ENCODE peak calls at places on chromosomes 4 and X, in eight cellular contexts. H is foreskin fibroblast, E is RWPE1, I is dorsolateral prefrontal cortex, Z is endodermal cell, K is neural crest cell, X is IMR-90, G is neural progenitor cell. V is an unnamed sample.

GRCh38 chr4:128528793-128529553 is 241.4 kb upstream of the PGRMC2 start:
- DNase-seq in H (peak), I (no peak), K (no peak), Z (peak), G (peak), E (peak), X (peak), V (no peak)

GRCh38 chr4:26871611-26872010 is 11.0 kb downstream of the STIM2 start:
- DNase-seq in E (no peak), G (peak), X (peak), K (no peak), I (no peak), Z (no peak), H (peak), V (no peak)

GRCh38 chr4:154928640-154929257 is 147.7 kb downstream of the RBM46 start:
- DNase-seq in X (peak), Z (peak), E (no peak), H (peak), I (no peak), K (no peak), G (peak), V (no peak)

GRCh38 chr4:11182586-11183357 is 245.9 kb downstream of the HS3ST1 start:
- DNase-seq in I (no peak), H (no peak), G (no peak), Z (no peak), K (no peak), E (peak), X (peak), V (no peak)

GRCh38 chrX:109732780-109733657 is at the start of gene ACSL4:
- DNase-seq in X (peak), K (peak), H (peak), I (peak), Z (peak), E (peak), G (peak), V (peak)

GRCh38 chr4:122224348-122224747 is 72.2 kb downstream of the BLTP1 start:
- DNase-seq in E (peak), G (peak), H (no peak), K (peak), X (peak), I (no peak), Z (peak), V (no peak)

GRCh38 chrX:71515039-71515398 is 17.9 kb upstream of the OGT start:
- DNase-seq in K (no peak), G (no peak), I (no peak), E (no peak), X (no peak), Z (no peak), H (no peak), V (no peak)

GRCh38 chrX:124895947-124896346 is 423.7 kb upstream of the TEX13C start:
- DNase-seq in Z (no peak), E (no peak), G (no peak), I (no peak), H (no peak), K (no peak), X (no peak), V (no peak)

GRCh38 chrX:21975827-21976226 is 35.3 kb downstream of the SMS start:
- DNase-seq in X (peak), K (no peak), I (no peak), G (no peak), E (no peak), Z (no peak), H (peak), V (no peak)

GRCh38 chr4:168505996-168506395 is 9.1 kb downstream of the PALLD start:
- DNase-seq in K (no peak), E (no peak), G (no peak), H (no peak), I (no peak), X (no peak), Z (no peak), V (no peak)

GRCh38 chrX:40877869-40878268 is 142.5 kb upstream of the MED14 start:
- DNase-seq in E (no peak), X (peak), I (no peak), G (no peak), Z (no peak), K (no peak), H (no peak), V (no peak)

GRCh38 chr4:94757192-94758140 is at the start of gene BMPR1B:
- DNase-seq in Z (peak), E (peak), H (peak), G (peak), X (peak), I (no peak), K (peak), V (peak)

GRCh38 chr4:81469774-81470455 is 1.8 kb downstream of the RASGEF1B start:
- DNase-seq in X (no peak), K (no peak), Z (no peak), G (no peak), H (no peak), I (no peak), E (no peak), V (no peak)

GRCh38 chr4:79044260-79044659 is 105.0 kb upstream of the PAQR3 start:
- DNase-seq in E (no peak), K (no peak), I (no peak), X (no peak), Z (no peak), G (no peak), H (no peak), V (no peak)

GRCh38 chr4:99504804-99505502 is 5.9 kb upstream of the C4orf17 start:
- DNase-seq in E (no peak), H (no peak), G (no peak), I (no peak), Z (no peak), X (no peak), K (no peak), V (no peak)

GRCh38 chrX:102684772-102685520 is 27.3 kb upstream of the GPRASP2 start:
- DNase-seq in K (no peak), X (no peak), I (no peak), G (no peak), H (no peak), Z (no peak), E (no peak), V (no peak)

GRCh38 chr4:141346144-141346543 is 125.4 kb downstream of the ZNF330 start:
- DNase-seq in E (peak), G (peak), X (peak), I (peak), Z (no peak), H (peak), K (no peak), V (peak)

GRCh38 chr4:10667651-10668341 is 16.8 kb downstream of the CLNK start:
- DNase-seq in E (no peak), I (no peak), X (no peak), K (no peak), G (peak), H (no peak), Z (no peak), V (no peak)

GRCh38 chrX:13092455-13092941 is 48.1 kb upstream of the FAM9C start:
- DNase-seq in X (no peak), E (no peak), G (no peak), I (no peak), H (no peak), Z (no peak), K (no peak), V (peak)

GRCh38 chr4:43224591-43224990 is 332.1 kb downstream of the GRXCR1 start:
- DNase-seq in Z (no peak), H (no peak), K (no peak), E (no peak), I (no peak), X (peak), G (no peak), V (no peak)

GRCh38 chr4:22014222-22014741 is 65.7 kb upstream of the KCNIP4 start:
- DNase-seq in K (no peak), Z (no peak), I (no peak), G (no peak), H (no peak), X (no peak), E (no peak), V (no peak)

GRCh38 chrX:25202827-25203226 is 187.1 kb upstream of the ARX start:
- DNase-seq in I (no peak), E (no peak), Z (no peak), G (no peak), K (no peak), H (no peak), X (no peak), V (no peak)

GRCh38 chrX:85111347-85111746 is 107.7 kb downstream of the APOOL start:
- DNase-seq in X (peak), I (no peak), G (no peak), H (no peak), E (no peak), Z (no peak), K (no peak), V (peak)

GRCh38 chrX:18676470-18676869 is 4.6 kb upstream of the RS1 start:
- DNase-seq in I (no peak), E (peak), K (peak), X (peak), G (peak), Z (peak), H (no peak), V (no peak)

GRCh38 chr4:168197926-168198325 is 105.6 kb downstream of the ANXA10 start:
- DNase-seq in X (peak), Z (no peak), G (no peak), I (no peak), H (no peak), K (no peak), E (no peak), V (no peak)

GRCh38 chr4:120266602-120267001 is 200.0 kb upstream of the MAD2L1 start:
- DNase-seq in X (no peak), H (no peak), I (no peak), K (no peak), Z (no peak), E (peak), G (peak), V (no peak)

GRCh38 chr4:105644270-105644669 is 64.2 kb downstream of the INTS12 start:
- DNase-seq in K (no peak), Z (no peak), H (no peak), G (peak), X (no peak), E (no peak), I (no peak), V (no peak)

GRCh38 chr4:169795585-169795984 is 37.8 kb upstream of the HPF1 start:
- DNase-seq in X (no peak), K (no peak), E (peak), Z (no peak), G (no peak), H (no peak), I (no peak), V (no peak)

GRCh38 chr4:78585633-78586032 is 34.1 kb downstream of the ANXA3 start:
- DNase-seq in K (no peak), Z (no peak), E (no peak), X (peak), G (no peak), I (no peak), H (peak), V (no peak)

GRCh38 chr4:169263791-169264392 is 6.9 kb downstream of the SH3RF1 start:
- DNase-seq in K (no peak), E (no peak), Z (no peak), X (no peak), G (no peak), H (no peak), I (no peak), V (no peak)

GRCh38 chr4:187961171-187961570 is 34.4 kb upstream of the ZFP42 start:
- DNase-seq in H (no peak), I (no peak), Z (no peak), X (no peak), G (no peak), E (no peak), K (no peak), V (no peak)

GRCh38 chr4:128916832-128917231 is 107.3 kb downstream of the JADE1 start:
- DNase-seq in H (no peak), X (no peak), I (peak), Z (no peak), G (no peak), E (no peak), K (no peak), V (peak)

GRCh38 chrX:118498351-118498750 is 2.7 kb downstream of the DOCK11 start:
- DNase-seq in G (no peak), H (no peak), K (no peak), E (no peak), I (no peak), Z (no peak), X (no peak), V (no peak)

GRCh38 chrX:118497180-118497814 is 1.7 kb downstream of the DOCK11 start:
- DNase-seq in X (no peak), K (no peak), G (no peak), E (no peak), Z (no peak), H (no peak), I (no peak), V (no peak)

GRCh38 chrX:118498755-118499154 is 3.1 kb downstream of the DOCK11 start:
- DNase-seq in X (no peak), E (no peak), K (no peak), I (no peak), Z (no peak), G (no peak), H (no peak), V (no peak)

GRCh38 chrX:118496763-118497079 is 1.1 kb downstream of the DOCK11 start:
- DNase-seq in I (no peak), H (no peak), Z (peak), G (peak), X (no peak), K (no peak), E (no peak), V (no peak)

GRCh38 chrX:118499295-118499694 is 3.7 kb downstream of the DOCK11 start:
- DNase-seq in E (no peak), I (no peak), G (peak), X (no peak), Z (peak), H (no peak), K (no peak), V (no peak)
- TF ChIP-seq CTCF in E (no peak), I (no peak), G (no peak), X (no peak), Z (no peak), H (no peak), K (no peak), V (no peak)

DNA sequence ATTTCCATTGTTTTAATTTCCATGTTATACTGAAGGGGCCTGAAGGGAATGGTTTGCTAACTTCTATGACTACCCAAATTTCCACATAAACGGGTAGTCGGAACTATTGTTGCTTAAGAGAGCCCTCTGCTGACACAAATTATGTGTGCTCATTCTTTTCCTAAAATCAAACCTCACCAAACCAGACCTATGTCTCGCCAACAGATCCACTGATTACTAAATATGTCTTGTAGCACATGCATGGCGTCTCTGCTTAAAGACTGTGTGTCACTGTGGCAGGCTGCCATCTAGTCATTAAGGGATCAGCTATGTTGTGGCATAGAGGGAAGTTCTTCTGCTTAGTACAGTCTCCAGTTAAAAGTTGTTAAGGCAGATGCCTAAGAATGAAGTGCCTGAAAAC is 25.1 kb downstream of the PIR start:
- DNase-seq in H (peak), X (peak), I (no peak), K (no peak), G (peak), Z (peak), E (peak), V (peak)
- TF ChIP-seq CTCF in H (peak), X (peak), I (peak), K (peak), G (peak), Z (peak), E (peak), V (peak)

GRCh38 chr4:67082746-67083145 is 462.6 kb downstream of the CENPC start:
- DNase-seq in K (no peak), H (no peak), E (no peak), I (no peak), G (no peak), Z (no peak), X (no peak), V (no peak)

GRCh38 chr4:67091668-67092067 is 453.6 kb downstream of the CENPC start:
- DNase-seq in K (no peak), E (no peak), H (no peak), Z (no peak), G (no peak), I (no peak), X (no peak), V (no peak)

GRCh38 chr4:67084801-67085200 is 460.5 kb downstream of the CENPC start:
- DNase-seq in Z (no peak), X (no peak), K (no peak), G (peak), H (no peak), I (no peak), E (no peak), V (no peak)

GRCh38 chr4:67083496-67083895 is 461.8 kb downstream of the CENPC start:
- DNase-seq in E (no peak), Z (no peak), I (no peak), X (no peak), K (no peak), H (no peak), G (peak), V (no peak)

DNA sequence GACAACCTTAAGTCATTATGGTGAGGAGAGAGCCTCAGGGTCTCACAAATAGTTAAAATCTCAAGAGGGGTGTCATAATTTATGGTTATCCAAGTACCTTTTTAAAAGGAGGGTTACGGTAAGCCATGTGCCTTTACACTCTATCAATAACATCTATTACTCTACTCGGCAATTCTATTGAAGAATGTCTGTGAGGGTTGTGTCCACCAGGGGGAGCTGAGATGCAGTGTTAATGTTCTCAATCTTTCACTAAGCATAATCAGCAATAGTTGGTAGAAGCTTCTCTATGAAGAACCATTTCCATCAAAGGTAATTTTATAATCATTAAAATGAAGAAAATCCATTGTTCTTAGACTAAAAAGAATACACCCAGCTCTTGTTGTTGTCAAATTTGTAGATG is 457.4 kb downstream of the CENPC start:
- DNase-seq in E (peak), G (peak), H (no peak), Z (peak), K (peak), I (no peak), X (no peak), V (peak)
- TF ChIP-seq CTCF in E (peak), G (peak), H (no peak), Z (peak), K (peak), I (peak), X (no peak), V (peak)

GRCh38 chr4:40300371-40301162 is 34.6 kb upstream of the CHRNA9 start:
- DNase-seq in X (no peak), H (no peak), G (no peak), K (no peak), E (no peak), Z (no peak), I (no peak), V (no peak)

GRCh38 chr4:40299126-40299525 is 36.0 kb upstream of the CHRNA9 start:
- DNase-seq in H (no peak), E (no peak), K (no peak), I (no peak), X (no peak), Z (no peak), G (no peak), V (no peak)

GRCh38 chr4:40303751-40304150 is 31.4 kb upstream of the CHRNA9 start:
- DNase-seq in Z (no peak), E (no peak), G (no peak), X (no peak), I (no peak), H (no peak), K (no peak), V (no peak)

GRCh38 chr4:40301592-40301991 is 33.5 kb upstream of the CHRNA9 start:
- DNase-seq in H (no peak), I (no peak), X (no peak), Z (no peak), E (no peak), K (no peak), G (no peak), V (peak)

DNA sequence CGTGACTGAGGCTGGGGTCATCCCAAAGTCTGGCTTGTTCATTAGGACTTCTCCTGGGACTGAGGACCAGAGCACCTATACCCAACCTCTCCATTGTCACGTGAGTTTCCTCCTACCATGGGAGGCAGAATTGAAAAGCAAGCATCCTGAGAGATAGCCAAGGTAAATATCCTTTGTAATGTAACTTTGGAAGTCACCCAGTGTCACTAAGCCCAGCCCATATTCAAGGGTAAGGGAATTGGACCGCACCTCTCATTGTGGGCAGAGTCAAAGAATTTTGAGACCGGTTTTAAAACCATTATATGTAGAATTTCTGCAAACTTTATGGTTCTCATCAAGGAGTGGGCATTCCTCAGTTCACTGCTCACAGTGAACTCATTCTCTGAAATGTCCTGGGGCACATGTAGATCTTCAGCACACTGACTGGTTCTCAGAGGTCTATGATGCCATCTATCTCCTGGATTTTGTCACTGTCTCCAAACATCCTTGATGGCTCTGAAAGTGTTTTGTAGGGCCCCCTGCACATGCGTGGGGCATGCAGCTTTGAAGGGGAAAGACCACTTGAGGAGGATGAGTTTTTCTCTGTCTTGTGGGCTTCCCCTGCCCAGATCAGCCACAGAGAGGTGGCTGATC is 35.3 kb upstream of the CHRNA9 start:
- DNase-seq in K (no peak), E (peak), H (no peak), I (no peak), X (no peak), Z (peak), G (no peak), V (no peak)
- TF ChIP-seq CTCF in K (no peak), E (no peak), H (no peak), I (no peak), X (no peak), Z (no peak), G (no peak), V (no peak)

DNA sequence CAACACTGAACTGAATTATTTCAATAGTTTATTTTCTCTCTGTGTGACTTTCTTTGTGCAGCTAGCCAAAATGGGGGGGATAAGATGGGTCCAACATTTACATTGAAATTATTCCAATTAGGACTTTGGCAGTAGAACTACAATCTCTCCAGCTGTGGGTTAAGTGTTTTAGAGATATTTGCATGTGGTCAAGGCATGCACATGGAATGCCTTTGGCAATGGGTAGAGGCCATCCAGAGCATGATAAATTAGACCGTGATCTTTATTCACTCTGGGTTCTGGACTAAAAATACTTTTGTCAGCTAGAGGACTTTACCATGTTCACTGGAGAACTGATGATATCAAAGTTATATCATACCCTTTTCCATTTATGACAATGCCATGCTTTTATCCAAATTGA is 107.9 kb upstream of the ELOVL6 start:
- DNase-seq in E (no peak), K (no peak), H (no peak), Z (no peak), I (no peak), X (no peak), G (no peak), V (no peak)
- TF ChIP-seq CTCF in E (no peak), K (no peak), H (no peak), Z (no peak), I (no peak), X (no peak), G (no peak), V (no peak)

DNA sequence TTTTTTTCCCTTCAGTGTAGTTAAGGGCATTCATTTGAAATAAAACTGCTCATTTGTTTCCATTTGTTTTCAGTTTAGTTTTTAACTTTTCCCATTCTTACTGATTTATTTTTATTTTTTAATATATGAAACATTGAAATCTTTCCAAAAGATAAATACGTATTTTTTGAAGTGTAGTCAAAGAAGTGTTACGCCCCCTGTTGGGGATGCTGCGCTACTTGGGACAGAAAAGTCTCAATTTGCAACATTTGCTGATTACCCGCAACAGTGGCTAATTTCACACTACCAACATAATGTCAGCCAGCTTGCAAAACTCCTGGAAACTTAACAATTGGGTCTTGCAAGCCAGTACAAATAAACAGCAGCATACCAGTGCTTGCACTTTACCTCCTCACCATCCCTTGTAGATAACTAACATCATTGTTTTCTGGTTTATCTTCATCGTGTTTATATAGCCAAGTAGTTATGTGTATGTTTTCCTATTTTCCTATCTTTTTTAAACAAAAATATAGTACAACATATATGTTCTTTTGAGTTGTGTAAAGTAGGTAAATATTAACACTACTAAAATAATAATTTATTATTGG is 158.6 kb downstream of the STPG2 start:
- DNase-seq in K (no peak), Z (peak), H (no peak), X (no peak), I (no peak), G (peak), E (no peak), V (no peak)
- TF ChIP-seq CTCF in K (peak), Z (peak), H (peak), X (no peak), I (no peak), G (peak), E (no peak), V (no peak)

V was measured in GM10248.